ENCODE peak calls at places on chromosomes 2 and 18, in four cellular contexts. Q is HFF-Myc, Z is fibroblast of pulmonary artery, R is GM10248. A is an unnamed sample.

GRCh38 chr2:36356199-36356989 is 816 bp downstream of the CRIM1 start:
- DNase-seq in Q (no peak), Z (no peak), R (peak; percentile 31), A (peak; percentile 56)

GRCh38 chr2:10331033-10331701 is 28.5 kb downstream of the HPCAL1 start:
- DNase-seq in Q (no peak), Z (peak; percentile 44), R (peak; percentile 70), A (peak; percentile 92)

GRCh38 chr2:152379089-152379488 is 44.1 kb downstream of the FMNL2 start:
- DNase-seq in Q (no peak), Z (no peak), R (no peak), A (no peak)

GRCh38 chr18:26480897-26481795 is 67.2 kb downstream of the KCTD1 start:
- DNase-seq in Q (peak; percentile 85), Z (peak; percentile 97), R (no peak), A (no peak)

GRCh38 chr2:99337931-99338580 is 867 bp downstream of the EIF5B start:
- DNase-seq in Q (no peak), Z (peak; percentile 9), R (no peak), A (peak; percentile 16)

GRCh38 chr2:135585586-135585985 is 54.3 kb downstream of the R3HDM1 start:
- DNase-seq in Q (no peak), Z (peak; percentile 39), R (no peak), A (no peak)

GRCh38 chr2:7795358-7796199 is 878.4 kb downstream of the RNF144A start:
- DNase-seq in Q (no peak), Z (peak; percentile 12), R (no peak), A (no peak)

GRCh38 chr2:230865324-230865765 is 603 bp downstream of the ITM2C start:
- DNase-seq in Q (no peak), Z (peak; percentile 22), R (no peak), A (peak; percentile 41)

GRCh38 chr2:10343658-10344057 is 41.0 kb downstream of the HPCAL1 start:
- DNase-seq in Q (no peak), Z (no peak), R (no peak), A (no peak)

GRCh38 chr2:113211226-113212105 is 37.7 kb downstream of the PSD4 start:
- DNase-seq in Q (peak; percentile 53), Z (peak; percentile 26), R (no peak), A (no peak)

GRCh38 chr18:6205706-6206105 is 209.0 kb downstream of the L3MBTL4 start:
- DNase-seq in Q (no peak), Z (no peak), R (no peak), A (no peak)

DNA sequence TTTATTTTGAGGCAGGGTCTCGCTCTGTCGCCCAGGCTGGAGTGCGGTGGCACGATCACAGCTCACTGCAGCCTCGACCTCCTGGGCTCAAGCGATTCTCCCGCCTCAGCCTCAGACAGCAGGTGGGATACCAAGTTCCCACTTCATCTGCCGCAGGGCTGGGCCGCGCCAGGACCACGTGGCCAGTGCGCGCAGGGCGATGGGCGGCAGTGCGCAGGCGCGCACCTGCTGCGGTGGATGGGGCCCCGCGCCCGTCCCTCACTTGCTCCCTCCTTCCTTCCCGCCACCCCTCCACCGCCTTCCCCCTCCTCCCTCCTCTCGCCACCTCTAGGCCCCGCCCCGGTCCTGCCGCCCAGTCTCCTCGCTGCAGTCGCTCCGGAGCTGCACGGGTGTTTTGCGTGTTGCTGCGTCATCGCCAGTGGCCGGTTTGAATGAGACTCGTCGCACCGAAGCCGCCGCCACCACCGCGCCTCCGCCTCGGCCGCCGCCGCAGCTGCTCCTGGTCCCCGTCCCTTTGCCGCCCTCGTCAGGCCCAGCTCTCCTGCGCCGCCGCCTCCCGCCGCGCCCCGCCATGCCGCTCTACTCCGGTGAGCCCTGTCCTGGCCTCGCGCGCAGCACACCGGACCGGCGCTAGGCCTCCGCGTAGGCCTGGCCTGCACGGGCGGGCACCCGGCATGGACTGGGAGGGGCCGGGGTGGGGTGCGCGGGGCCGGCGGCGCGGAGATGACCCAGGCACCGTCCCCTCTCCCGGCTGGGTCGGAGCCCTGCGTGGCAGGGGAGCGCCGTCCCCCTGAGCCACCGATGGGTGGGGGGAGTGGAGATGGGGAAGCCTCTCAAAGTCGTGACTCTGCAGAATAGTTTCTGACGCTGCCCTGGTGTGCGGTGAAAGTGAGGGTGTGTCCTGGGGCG is at the start of gene USP14:
- DNase-seq in Q (peak; percentile 87), Z (peak; percentile 97), R (peak; percentile 99), A (peak; percentile 98)
- TF ChIP-seq CTCF in Q (no peak), Z (no peak), R (peak; percentile 18), A (no peak)

GRCh38 chr18:75800331-75800648 is 372.8 kb upstream of the SMIM21 start:
- DNase-seq in Q (no peak), Z (no peak), R (no peak), A (no peak)

GRCh38 chr18:75797046-75797445 is 369.5 kb upstream of the SMIM21 start:
- DNase-seq in Q (no peak), Z (no peak), R (no peak), A (no peak)

GRCh38 chr18:75799449-75800330 is 372.2 kb upstream of the SMIM21 start:
- DNase-seq in Q (no peak), Z (no peak), R (no peak), A (no peak)

GRCh38 chr18:75801178-75801577 is 373.7 kb upstream of the SMIM21 start:
- DNase-seq in Q (no peak), Z (no peak), R (no peak), A (no peak)

GRCh38 chr18:75802681-75803080 is 375.2 kb upstream of the SMIM21 start:
- DNase-seq in Q (no peak), Z (no peak), R (no peak), A (no peak)
- TF ChIP-seq CTCF in Q (no peak), Z (no peak), R (no peak), A (no peak)

GRCh38 chr2:218585541-218585940 is 16.9 kb downstream of the CNOT9 start:
- DNase-seq in Q (no peak), Z (no peak), R (no peak), A (no peak)

GRCh38 chr2:218578272-218578877 is 9.7 kb downstream of the CNOT9 start:
- DNase-seq in Q (no peak), Z (no peak), R (no peak), A (no peak)

GRCh38 chr2:218582085-218582484 is 13.4 kb downstream of the CNOT9 start:
- DNase-seq in Q (no peak), Z (peak; percentile 32), R (peak; percentile 24), A (peak; percentile 27)

GRCh38 chr2:218583983-218584850 is 15.6 kb downstream of the CNOT9 start:
- DNase-seq in Q (no peak), Z (no peak), R (no peak), A (no peak)
- TF ChIP-seq CTCF in Q (peak; percentile 4), Z (peak; percentile 11), R (no peak), A (no peak)

DNA sequence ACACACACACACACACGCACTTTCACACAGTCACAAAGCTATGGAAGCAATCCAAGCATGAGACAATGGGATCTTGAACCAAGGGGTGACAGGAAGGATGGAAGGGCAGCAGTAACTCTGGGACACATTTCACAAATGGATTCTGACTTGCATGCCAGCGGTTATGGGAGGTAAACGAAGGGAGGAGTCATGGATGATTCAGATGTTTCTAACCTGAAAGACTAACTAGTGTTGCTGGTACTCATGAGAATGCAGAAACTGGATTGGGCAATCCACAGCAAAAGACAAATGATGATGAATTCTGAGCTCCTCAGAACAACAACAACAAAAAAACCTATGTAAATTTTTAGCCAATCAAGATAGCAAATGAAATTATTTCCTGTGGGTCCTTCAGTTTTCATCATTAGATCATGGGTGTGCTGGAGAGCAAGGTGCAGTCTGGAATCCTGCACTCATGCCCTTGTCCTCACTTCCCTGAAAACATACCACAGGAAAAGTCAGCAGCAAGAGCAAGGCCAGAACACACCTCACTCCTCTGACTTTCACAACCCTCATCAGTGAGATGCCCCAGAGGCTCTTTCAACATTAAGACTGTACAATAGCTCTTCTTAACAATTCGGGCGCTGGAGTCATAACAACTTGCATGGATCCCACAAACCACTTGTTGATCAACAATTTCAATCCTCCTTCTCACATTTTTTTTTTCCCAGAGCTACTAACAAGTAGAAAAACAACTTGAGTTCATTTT is 32.6 kb downstream of the ABCA12 start:
- DNase-seq in Q (no peak), Z (peak; percentile 3), R (no peak), A (no peak)
- TF ChIP-seq CTCF in Q (no peak), Z (no peak), R (no peak), A (no peak)

GRCh38 chr2:172836386-172837200 is 100.9 kb downstream of the RAPGEF4 start:
- DNase-seq in Q (peak; percentile 52), Z (peak; percentile 92), R (no peak), A (peak; percentile 12)

GRCh38 chr2:172839446-172839845 is 103.8 kb downstream of the RAPGEF4 start:
- DNase-seq in Q (no peak), Z (no peak), R (no peak), A (no peak)

GRCh38 chr2:172833898-172834297 is 98.3 kb downstream of the RAPGEF4 start:
- DNase-seq in Q (no peak), Z (peak; percentile 94), R (no peak), A (no peak)

GRCh38 chr2:172830482-172830881 is 94.8 kb downstream of the RAPGEF4 start:
- DNase-seq in Q (no peak), Z (no peak), R (no peak), A (no peak)

DNA sequence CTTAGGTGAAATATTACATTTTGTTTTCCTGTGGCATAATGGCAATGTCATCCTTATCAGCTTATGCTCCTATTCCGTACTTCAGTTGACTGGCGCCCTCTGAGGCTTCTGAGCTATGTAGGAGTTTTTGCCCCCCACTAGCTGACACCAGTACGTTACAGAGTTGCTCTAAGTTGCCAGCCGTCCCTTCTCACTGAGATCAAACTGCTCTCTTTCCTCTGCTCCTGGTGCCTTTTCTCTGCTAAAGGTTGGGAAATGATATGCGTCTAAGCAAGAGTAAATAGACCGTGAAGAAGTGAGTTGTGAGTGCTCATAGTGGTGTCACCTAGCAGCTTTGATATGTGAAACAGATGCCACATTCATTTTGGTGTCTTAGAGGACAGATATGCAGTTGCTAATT is 99.2 kb downstream of the RAPGEF4 start:
- DNase-seq in Q (no peak), Z (no peak), R (no peak), A (no peak)
- TF ChIP-seq CTCF in Q (no peak), Z (no peak), R (no peak), A (no peak)

DNA sequence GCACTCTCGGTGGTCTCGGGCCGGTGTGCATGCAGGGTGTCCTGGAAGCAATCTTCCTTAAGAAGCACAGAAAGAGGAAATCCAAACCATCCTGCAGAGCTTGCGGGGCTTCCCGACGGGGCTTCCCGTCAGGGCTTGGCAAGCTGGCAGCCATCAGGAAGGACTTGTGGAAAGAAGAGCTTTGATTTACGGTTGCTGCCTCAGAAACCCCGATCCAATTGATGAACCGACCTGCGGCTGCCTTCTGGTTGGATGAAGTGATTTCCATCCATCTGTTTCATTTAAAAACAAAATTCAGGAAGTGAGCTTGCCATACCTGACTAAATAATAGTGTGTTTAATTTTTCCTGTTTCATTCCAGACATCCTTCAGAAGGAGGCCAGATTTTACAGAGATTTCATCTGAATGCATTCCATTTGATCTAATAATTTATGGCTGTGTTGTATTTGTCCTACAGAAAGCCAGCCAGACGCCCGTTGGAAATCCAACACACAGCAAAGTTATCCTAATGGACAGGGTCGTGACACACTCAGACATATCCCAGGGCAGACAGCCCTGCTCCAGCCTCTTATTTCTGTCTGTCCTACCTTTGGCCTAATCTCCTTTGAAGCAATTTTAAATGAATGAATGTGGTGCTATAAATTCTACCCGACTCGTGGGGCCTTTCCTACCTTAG is 141.3 kb downstream of the SEPTIN10 start:
- DNase-seq in Q (no peak), Z (no peak), R (no peak), A (no peak)
- TF ChIP-seq CTCF in Q (no peak), Z (no peak), R (no peak), A (no peak)

A was measured in activated CD8-positive, alpha-beta T cell treated with anti-CD3 and anti-CD28 coated beads for 36 hours.